ENCODE peak calls at places on chromosomes 6 and 20, in nine cellular contexts. G is T-helper 1 cell; H is stimulated activated CD8-positive, alpha-beta memory T cell treated with anti-CD3 and anti-CD28 coated beads, Interleukin-4, amount 100 ng/mL, for 1 hour; O is RPMI7951; M is ACHN; X is NCI-H524; Z is EL; V is activated T-cell treated with anti-CD3 and anti-CD28 coated beads for 24 hours; B is Daoy. K is an unnamed sample.

GRCh38 chr6:149032599-149033405 is 284.7 kb upstream of the TAB2 start:
- DNase-seq in G (no peak), H (no peak), O (peak), M (peak), X (no peak), Z (peak), V (peak), B (peak), K (peak)

GRCh38 chr20:40769677-40770285 is 80.7 kb upstream of the MAFB start:
- DNase-seq in G (no peak), H (no peak), O (no peak), M (no peak), X (no peak), Z (no peak), V (no peak), B (no peak), K (no peak)

GRCh38 chr6:132300323-132300949 is 100.8 kb downstream of the MOXD1 start:
- DNase-seq in G (no peak), H (no peak), O (peak), M (peak), X (peak), Z (peak), V (no peak), B (peak), K (no peak)

GRCh38 chr20:6877633-6878032 is 110.1 kb downstream of the BMP2 start:
- DNase-seq in G (no peak), H (no peak), O (peak), M (no peak), X (no peak), Z (no peak), V (no peak), B (no peak), K (no peak)

GRCh38 chr20:22379472-22379871 is 204.9 kb downstream of the FOXA2 start:
- DNase-seq in G (no peak), H (no peak), O (peak), M (peak), X (no peak), Z (peak), V (no peak), B (peak), K (no peak)

GRCh38 chr6:144434308-144434990 is 149.3 kb downstream of the UTRN start:
- DNase-seq in G (no peak), H (no peak), O (peak), M (peak), X (no peak), Z (peak), V (no peak), B (peak), K (no peak)

GRCh38 chr6:11011787-11012234 is 32.3 kb downstream of the ELOVL2 start:
- DNase-seq in G (no peak), H (no peak), O (no peak), M (peak), X (no peak), Z (no peak), V (no peak), B (peak), K (no peak)

GRCh38 chr6:11260249-11261038 is 28.0 kb upstream of the NEDD9 start:
- DNase-seq in G (no peak), H (no peak), O (no peak), M (no peak), X (no peak), Z (no peak), V (no peak), B (no peak), K (no peak)

GRCh38 chr6:85866373-85866740 is 223.7 kb upstream of the SYNCRIP start:
- DNase-seq in G (no peak), H (no peak), O (peak), M (no peak), X (no peak), Z (no peak), V (no peak), B (peak), K (no peak)

GRCh38 chr6:140960566-140960965 is 1172.2 kb upstream of the GJE1 start:
- DNase-seq in G (no peak), H (no peak), O (no peak), M (no peak), X (no peak), Z (no peak), V (no peak), B (no peak), K (no peak)

GRCh38 chr20:57392512-57393271 is 1.5 kb downstream of the RBM38 start:
- DNase-seq in G (peak), H (peak), O (no peak), M (no peak), X (no peak), Z (no peak), V (peak), B (no peak), K (peak)

GRCh38 chr6:111586554-111586953 is 19.1 kb downstream of the TRAF3IP2 start:
- DNase-seq in G (no peak), H (no peak), O (no peak), M (no peak), X (no peak), Z (no peak), V (no peak), B (no peak), K (no peak)

GRCh38 chr20:49236301-49236700 is 17.1 kb downstream of the DDX27 start:
- DNase-seq in G (no peak), H (no peak), O (no peak), M (no peak), X (no peak), Z (no peak), V (no peak), B (no peak), K (no peak)

GRCh38 chr20:62808211-62808865 is 3.7 kb downstream of the OGFR start:
- DNase-seq in G (peak), H (peak), O (peak), M (peak), X (no peak), Z (peak), V (peak), B (peak), K (peak)

GRCh38 chr20:35991142-35991771 is 22.9 kb downstream of the CNBD2 start:
- DNase-seq in G (no peak), H (no peak), O (peak), M (peak), X (no peak), Z (peak), V (no peak), B (peak), K (no peak)